ENCODE peak calls at places on chromosomes 5 and 9, in nine cellular contexts. M, K, L, Y, I, G, F, R and H are unnamed samples.
A peak's percentile ranks its signal among the peaks of the same experiment; 100 is the strongest.

GRCh38 chr9:69122086-69122390 is 52.0 kb upstream of the TJP2 start:
- DNase-seq in M (peak; percentile 78), K (peak; percentile 4), L (peak; percentile 62), Y (peak; percentile 12), I (peak; percentile 73), G (no peak), F (peak; percentile 66), R (peak; percentile 62), H (peak; percentile 46)

GRCh38 chr5:135861646-135862045 is 27.2 kb downstream of the SLC25A48 start:
- DNase-seq in M (no peak), K (no peak), L (no peak), Y (no peak), I (peak; percentile 13), G (no peak), F (no peak), R (no peak), H (no peak)

GRCh38 chr9:69172895-69173294 is 1.2 kb upstream of the TJP2 start:
- DNase-seq in M (no peak), K (no peak), L (peak; percentile 11), Y (no peak), I (peak; percentile 48), G (no peak), F (no peak), R (no peak), H (no peak)

GRCh38 chr5:72842816-72843215 is 26.4 kb downstream of the TNPO1 start:
- DNase-seq in M (no peak), K (no peak), L (peak; percentile 42), Y (no peak), I (no peak), G (no peak), F (no peak), R (peak; percentile 69), H (no peak)

GRCh38 chr9:22208846-22209585 is 199.9 kb upstream of the CDKN2B start:
- DNase-seq in M (no peak), K (no peak), L (peak; percentile 83), Y (no peak), I (no peak), G (no peak), F (no peak), R (no peak), H (no peak)

GRCh38 chr5:1545798-1546355 is 22.1 kb upstream of the LPCAT1 start:
- DNase-seq in M (no peak), K (no peak), L (peak; percentile 17), Y (no peak), I (no peak), G (no peak), F (peak; percentile 78), R (no peak), H (no peak)

GRCh38 chr5:132063090-132063911 is 2.8 kb downstream of the IL3 start:
- DNase-seq in M (peak; percentile 70), K (peak; percentile 57), L (peak; percentile 36), Y (no peak), I (peak; percentile 90), G (no peak), F (peak; percentile 69), R (peak; percentile 28), H (peak; percentile 69)

GRCh38 chr5:93532370-93532769 is 48.6 kb downstream of the NR2F1-AS1 start:
- DNase-seq in M (peak; percentile 90), K (no peak), L (peak; percentile 94), Y (peak; percentile 99), I (peak; percentile 98), G (peak; percentile 87), F (peak; percentile 69), R (peak; percentile 92), H (no peak)

GRCh38 chr9:110259566-110259965 is 3.3 kb upstream of the TXN start:
- DNase-seq in M (no peak), K (no peak), L (no peak), Y (no peak), I (no peak), G (no peak), F (no peak), R (no peak), H (no peak)

GRCh38 chr9:110256392-110257096 is at the start of gene TXN:
- DNase-seq in M (peak; percentile 93), K (peak; percentile 60), L (peak; percentile 86), Y (peak; percentile 67), I (peak; percentile 93), G (peak; percentile 63), F (peak; percentile 91), R (peak; percentile 88), H (peak; percentile 81)

GRCh38 chr9:110258671-110259070 is 2.4 kb upstream of the TXN start:
- DNase-seq in M (no peak), K (no peak), L (no peak), Y (no peak), I (no peak), G (no peak), F (no peak), R (no peak), H (no peak)

GRCh38 chr9:110257097-110257955 is 1.0 kb upstream of the TXN start:
- DNase-seq in M (peak; percentile 37), K (no peak), L (peak; percentile 26), Y (no peak), I (peak; percentile 30), G (no peak), F (no peak), R (no peak), H (no peak)

DNA sequence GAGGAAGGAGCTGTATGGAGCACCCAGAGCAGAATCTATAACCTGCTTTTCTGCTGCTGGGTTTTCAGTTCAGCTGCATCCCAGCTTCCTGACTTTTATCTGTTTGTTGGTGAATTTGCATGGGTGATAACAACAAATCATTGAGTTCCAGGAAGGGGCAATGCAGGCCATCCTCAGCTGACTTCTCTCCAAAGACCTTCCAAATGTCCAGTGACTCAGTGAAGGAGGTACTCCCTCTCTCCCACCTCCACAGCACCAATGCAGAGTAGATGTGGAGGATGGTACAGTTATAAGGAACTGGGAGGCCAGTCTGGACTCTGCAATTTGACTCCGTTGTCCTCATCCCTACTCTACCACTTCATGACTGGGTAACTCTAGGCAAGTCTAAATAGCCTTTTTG is 1.7 kb upstream of the TXN start:
- DNase-seq in M (no peak), K (no peak), L (no peak), Y (no peak), I (no peak), G (no peak), F (no peak), R (no peak), H (no peak)
- H3K4me3 ChIP-seq in M (no peak overlapping the region), K (no peak overlapping the region), L (peak overlapping the region; percentile 85), Y (no peak overlapping the region), I (no peak overlapping the region), G (no peak overlapping the region), F (no peak overlapping the region), R (peak overlapping the region; percentile 54), H (no peak overlapping the region)

GRCh38 chr5:134122530-134122929 is 8.0 kb downstream of the TCF7 start:
- DNase-seq in M (no peak), K (peak; percentile 48), L (no peak), Y (no peak), I (no peak), G (no peak), F (no peak), R (no peak), H (peak; percentile 72)
- H3K4me3 ChIP-seq in M (no peak overlapping the region), K (peak overlapping the region; percentile 52), L (no peak overlapping the region), Y (no peak overlapping the region), I (no peak overlapping the region), G (no peak overlapping the region), F (no peak overlapping the region), R (no peak overlapping the region), H (peak overlapping the region; percentile 63)

GRCh38 chr5:139575313-139575646 is 14.1 kb downstream of the UBE2D2 start:
- DNase-seq in M (no peak), K (no peak), L (no peak), Y (no peak), I (no peak), G (no peak), F (no peak), R (no peak), H (no peak)

GRCh38 chr5:139575751-139576150 is 14.6 kb downstream of the UBE2D2 start:
- DNase-seq in M (no peak), K (no peak), L (no peak), Y (no peak), I (no peak), G (no peak), F (no peak), R (no peak), H (no peak)

GRCh38 chr5:139574641-139575312 is 13.6 kb downstream of the UBE2D2 start:
- DNase-seq in M (no peak), K (no peak), L (peak; percentile 43), Y (peak; percentile 35), I (peak; percentile 56), G (no peak), F (no peak), R (peak; percentile 29), H (peak; percentile 41)

GRCh38 chr5:139578348-139578724 is 17.2 kb downstream of the UBE2D2 start:
- DNase-seq in M (no peak), K (no peak), L (no peak), Y (no peak), I (no peak), G (no peak), F (no peak), R (no peak), H (no peak)

GRCh38 chr5:139577689-139578347 is 16.7 kb downstream of the UBE2D2 start:
- DNase-seq in M (no peak), K (no peak), L (no peak), Y (no peak), I (peak; percentile 16), G (no peak), F (no peak), R (no peak), H (no peak)
- H3K4me3 ChIP-seq in M (no peak overlapping the region), K (peak overlapping the region; percentile 4), L (no peak overlapping the region), Y (no peak overlapping the region), I (no peak overlapping the region), G (no peak overlapping the region), F (no peak overlapping the region), R (no peak overlapping the region), H (no peak overlapping the region)

GRCh38 chr5:139389701-139390638 is at the start of gene MZB1:
- DNase-seq in M (no peak), K (no peak), L (no peak), Y (no peak), I (no peak), G (no peak), F (no peak), R (no peak), H (peak; percentile 75)

GRCh38 chr5:139386039-139386438 is 2.9 kb upstream of the SLC23A1 start:
- DNase-seq in M (no peak), K (no peak), L (no peak), Y (no peak), I (no peak), G (no peak), F (no peak), R (no peak), H (no peak)

GRCh38 chr5:139385061-139385889 is 2.2 kb upstream of the SLC23A1 start:
- DNase-seq in M (no peak), K (no peak), L (no peak), Y (no peak), I (no peak), G (no peak), F (no peak), R (no peak), H (no peak)

GRCh38 chr5:139388198-139388821 is 1.4 kb downstream of the MZB1 start:
- DNase-seq in M (no peak), K (no peak), L (no peak), Y (no peak), I (peak; percentile 58), G (no peak), F (no peak), R (no peak), H (no peak)

DNA sequence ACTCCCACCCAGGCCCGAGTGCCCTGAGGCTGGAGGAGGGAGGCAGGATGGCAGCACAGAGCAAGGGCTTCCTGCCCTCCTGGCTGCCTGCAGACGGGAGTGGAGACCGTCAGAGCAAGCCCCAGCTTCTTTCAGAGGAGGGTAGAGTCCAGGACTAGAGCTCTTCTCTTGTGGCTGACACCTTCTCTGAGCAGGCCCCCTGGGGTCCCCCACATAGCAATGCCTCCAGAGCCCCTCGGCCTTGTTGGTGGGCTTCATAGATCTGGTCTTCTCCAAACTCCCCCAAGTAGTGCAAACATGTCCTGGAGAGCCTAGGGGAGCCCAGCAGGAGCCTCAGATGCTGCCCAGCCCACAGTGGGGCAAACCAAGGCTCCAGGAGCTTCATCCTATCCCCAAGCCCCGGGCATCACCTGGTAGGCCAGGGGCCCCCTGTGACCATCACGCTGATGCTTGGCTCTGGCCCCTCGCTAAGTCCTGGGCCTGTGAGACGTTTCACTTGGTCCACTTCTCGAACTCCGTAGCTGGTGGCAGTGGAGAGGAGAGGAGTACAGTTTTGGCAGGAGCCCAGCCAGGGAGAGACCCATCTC is 2.0 kb downstream of the MZB1 start:
- DNase-seq in M (no peak), K (no peak), L (no peak), Y (no peak), I (no peak), G (no peak), F (no peak), R (no peak), H (no peak)
- H3K4me3 ChIP-seq in M (no peak overlapping the region), K (no peak overlapping the region), L (no peak overlapping the region), Y (no peak overlapping the region), I (no peak overlapping the region), G (no peak overlapping the region), F (no peak overlapping the region), R (no peak overlapping the region), H (no peak overlapping the region)